ENCODE peak calls at places on chromosomes 2 and 18, in ten cellular contexts. One of them, this sample, is unnamed.

GRCh38 chr2:181104512-181105121 is 124.2 kb downstream of the UBE2E3 start:
- DNase-seq in epithelial cell of esophagus: peak; percentile 63
- DNase-seq in activated naive CD4-positive, alpha-beta T cell treated with anti-CD3 and anti-CD28 coated beads for 36 hours: peak; percentile 35
- DNase-seq in fibroblast of lung: peak; percentile 58
- DNase-seq in stimulated activated CD8-positive, alpha-beta memory T cell treated with anti-CD3 and anti-CD28 coated beads, Interleukin-15, amount 100 ng/mL, for 24 hours: no peak
- DNase-seq in H9: no peak
- DNase-seq in mesendoderm: peak; percentile 72
- DNase-seq in stimulated activated naive CD4-positive, alpha-beta T cell: peak; percentile 58
- DNase-seq in germinal center: no peak
- DNase-seq in PC-3: peak; percentile 81
- DNase-seq in this sample: no peak

GRCh38 chr18:10588975-10589374 is 63.1 kb downstream of the NAPG start:
- DNase-seq in epithelial cell of esophagus: no peak
- DNase-seq in mesendoderm: no peak
- DNase-seq in PC-3: peak; percentile 55
- DNase-seq in stimulated activated CD8-positive, alpha-beta memory T cell treated with anti-CD3 and anti-CD28 coated beads, Interleukin-15, amount 100 ng/mL, for 24 hours: no peak
- DNase-seq in fibroblast of lung: no peak
- DNase-seq in germinal center: no peak
- DNase-seq in H9: no peak
- DNase-seq in activated naive CD4-positive, alpha-beta T cell treated with anti-CD3 and anti-CD28 coated beads for 36 hours: no peak
- DNase-seq in stimulated activated naive CD4-positive, alpha-beta T cell: no peak
- DNase-seq in this sample: no peak

GRCh38 chr2:8563814-8564474 is 117.9 kb upstream of the ID2 start:
- DNase-seq in stimulated activated CD8-positive, alpha-beta memory T cell treated with anti-CD3 and anti-CD28 coated beads, Interleukin-15, amount 100 ng/mL, for 24 hours: no peak
- DNase-seq in PC-3: no peak
- DNase-seq in stimulated activated naive CD4-positive, alpha-beta T cell: no peak
- DNase-seq in mesendoderm: no peak
- DNase-seq in H9: peak; percentile 31
- DNase-seq in fibroblast of lung: no peak
- DNase-seq in activated naive CD4-positive, alpha-beta T cell treated with anti-CD3 and anti-CD28 coated beads for 36 hours: no peak
- DNase-seq in epithelial cell of esophagus: no peak
- DNase-seq in germinal center: no peak
- DNase-seq in this sample: no peak

GRCh38 chr2:43877782-43878464 is 39.2 kb downstream of the ABCG8 start:
- DNase-seq in PC-3: peak; percentile 81
- DNase-seq in activated naive CD4-positive, alpha-beta T cell treated with anti-CD3 and anti-CD28 coated beads for 36 hours: peak; percentile 86
- DNase-seq in H9: peak; percentile 86
- DNase-seq in germinal center: peak; percentile 72
- DNase-seq in mesendoderm: peak; percentile 78
- DNase-seq in epithelial cell of esophagus: peak; percentile 66
- DNase-seq in fibroblast of lung: peak; percentile 47
- DNase-seq in stimulated activated CD8-positive, alpha-beta memory T cell treated with anti-CD3 and anti-CD28 coated beads, Interleukin-15, amount 100 ng/mL, for 24 hours: peak; percentile 35
- DNase-seq in stimulated activated naive CD4-positive, alpha-beta T cell: peak; percentile 41
- DNase-seq in this sample: peak; percentile 71

GRCh38 chr2:169727065-169727464 is 6.6 kb upstream of the KLHL23 start:
- DNase-seq in germinal center: no peak
- DNase-seq in fibroblast of lung: no peak
- DNase-seq in mesendoderm: peak; percentile 40
- DNase-seq in PC-3: no peak
- DNase-seq in stimulated activated CD8-positive, alpha-beta memory T cell treated with anti-CD3 and anti-CD28 coated beads, Interleukin-15, amount 100 ng/mL, for 24 hours: no peak
- DNase-seq in epithelial cell of esophagus: no peak
- DNase-seq in H9: peak; percentile 66
- DNase-seq in activated naive CD4-positive, alpha-beta T cell treated with anti-CD3 and anti-CD28 coated beads for 36 hours: no peak
- DNase-seq in stimulated activated naive CD4-positive, alpha-beta T cell: no peak
- DNase-seq in this sample: no peak

GRCh38 chr2:85761512-85761944 is 7.7 kb downstream of the ATOH8 start:
- DNase-seq in mesendoderm: no peak
- DNase-seq in fibroblast of lung: no peak
- DNase-seq in stimulated activated naive CD4-positive, alpha-beta T cell: no peak
- DNase-seq in H9: no peak
- DNase-seq in stimulated activated CD8-positive, alpha-beta memory T cell treated with anti-CD3 and anti-CD28 coated beads, Interleukin-15, amount 100 ng/mL, for 24 hours: no peak
- DNase-seq in epithelial cell of esophagus: no peak
- DNase-seq in PC-3: no peak
- DNase-seq in activated naive CD4-positive, alpha-beta T cell treated with anti-CD3 and anti-CD28 coated beads for 36 hours: no peak
- DNase-seq in germinal center: no peak
- DNase-seq in this sample: no peak

GRCh38 chr18:12377556-12378553 is 828 bp upstream of the AFG3L2 start:
- DNase-seq in fibroblast of lung: peak; percentile 97
- DNase-seq in activated naive CD4-positive, alpha-beta T cell treated with anti-CD3 and anti-CD28 coated beads for 36 hours: no peak
- DNase-seq in epithelial cell of esophagus: peak; percentile 99
- DNase-seq in H9: no peak
- DNase-seq in stimulated activated CD8-positive, alpha-beta memory T cell treated with anti-CD3 and anti-CD28 coated beads, Interleukin-15, amount 100 ng/mL, for 24 hours: no peak
- DNase-seq in mesendoderm: peak; percentile 75
- DNase-seq in germinal center: no peak
- DNase-seq in PC-3: no peak
- DNase-seq in stimulated activated naive CD4-positive, alpha-beta T cell: no peak
- DNase-seq in this sample: no peak

GRCh38 chr18:46334200-46334553 is 230.0 kb downstream of the HAUS1 start:
- DNase-seq in stimulated activated CD8-positive, alpha-beta memory T cell treated with anti-CD3 and anti-CD28 coated beads, Interleukin-15, amount 100 ng/mL, for 24 hours: no peak
- DNase-seq in PC-3: no peak
- DNase-seq in fibroblast of lung: peak; percentile 7
- DNase-seq in epithelial cell of esophagus: peak; percentile 17
- DNase-seq in activated naive CD4-positive, alpha-beta T cell treated with anti-CD3 and anti-CD28 coated beads for 36 hours: no peak
- DNase-seq in mesendoderm: no peak
- DNase-seq in stimulated activated naive CD4-positive, alpha-beta T cell: no peak
- DNase-seq in H9: no peak
- DNase-seq in germinal center: no peak
- DNase-seq in this sample: peak; percentile 47

GRCh38 chr18:3418083-3418482 is 31.9 kb upstream of the TGIF1 start:
- DNase-seq in germinal center: no peak
- DNase-seq in PC-3: no peak
- DNase-seq in H9: no peak
- DNase-seq in stimulated activated CD8-positive, alpha-beta memory T cell treated with anti-CD3 and anti-CD28 coated beads, Interleukin-15, amount 100 ng/mL, for 24 hours: no peak
- DNase-seq in stimulated activated naive CD4-positive, alpha-beta T cell: no peak
- DNase-seq in activated naive CD4-positive, alpha-beta T cell treated with anti-CD3 and anti-CD28 coated beads for 36 hours: no peak
- DNase-seq in epithelial cell of esophagus: no peak
- DNase-seq in mesendoderm: no peak
- DNase-seq in fibroblast of lung: no peak
- DNase-seq in this sample: no peak

GRCh38 chr2:191115801-191116200 is 35.0 kb downstream of the STAT4 start:
- DNase-seq in stimulated activated naive CD4-positive, alpha-beta T cell: no peak
- DNase-seq in stimulated activated CD8-positive, alpha-beta memory T cell treated with anti-CD3 and anti-CD28 coated beads, Interleukin-15, amount 100 ng/mL, for 24 hours: no peak
- DNase-seq in mesendoderm: no peak
- DNase-seq in PC-3: peak; percentile 15
- DNase-seq in germinal center: no peak
- DNase-seq in H9: no peak
- DNase-seq in epithelial cell of esophagus: peak; percentile 20
- DNase-seq in fibroblast of lung: peak; percentile 45
- DNase-seq in activated naive CD4-positive, alpha-beta T cell treated with anti-CD3 and anti-CD28 coated beads for 36 hours: no peak
- DNase-seq in this sample: no peak

GRCh38 chr2:236828820-236829219 is 256.9 kb upstream of the COPS8 start:
- DNase-seq in activated naive CD4-positive, alpha-beta T cell treated with anti-CD3 and anti-CD28 coated beads for 36 hours: no peak
- DNase-seq in mesendoderm: no peak
- DNase-seq in PC-3: no peak
- DNase-seq in H9: no peak
- DNase-seq in fibroblast of lung: no peak
- DNase-seq in germinal center: no peak
- DNase-seq in epithelial cell of esophagus: no peak
- DNase-seq in stimulated activated CD8-positive, alpha-beta memory T cell treated with anti-CD3 and anti-CD28 coated beads, Interleukin-15, amount 100 ng/mL, for 24 hours: no peak
- DNase-seq in stimulated activated naive CD4-positive, alpha-beta T cell: no peak
- DNase-seq in this sample: no peak

GRCh38 chr2:69466728-69467127 is 29.5 kb upstream of the NFU1 start:
- DNase-seq in germinal center: no peak
- DNase-seq in epithelial cell of esophagus: peak; percentile 38
- DNase-seq in stimulated activated naive CD4-positive, alpha-beta T cell: no peak
- DNase-seq in PC-3: no peak
- DNase-seq in stimulated activated CD8-positive, alpha-beta memory T cell treated with anti-CD3 and anti-CD28 coated beads, Interleukin-15, amount 100 ng/mL, for 24 hours: no peak
- DNase-seq in fibroblast of lung: peak; percentile 36
- DNase-seq in mesendoderm: no peak
- DNase-seq in activated naive CD4-positive, alpha-beta T cell treated with anti-CD3 and anti-CD28 coated beads for 36 hours: no peak
- DNase-seq in H9: no peak
- DNase-seq in this sample: no peak

GRCh38 chr2:88658890-88659881 is 31.9 kb upstream of the EIF2AK3 start:
- DNase-seq in fibroblast of lung: peak; percentile 68
- DNase-seq in stimulated activated CD8-positive, alpha-beta memory T cell treated with anti-CD3 and anti-CD28 coated beads, Interleukin-15, amount 100 ng/mL, for 24 hours: no peak
- DNase-seq in mesendoderm: peak; percentile 56
- DNase-seq in stimulated activated naive CD4-positive, alpha-beta T cell: no peak
- DNase-seq in epithelial cell of esophagus: peak; percentile 71
- DNase-seq in germinal center: no peak
- DNase-seq in PC-3: peak; percentile 86
- DNase-seq in activated naive CD4-positive, alpha-beta T cell treated with anti-CD3 and anti-CD28 coated beads for 36 hours: no peak
- DNase-seq in H9: peak; percentile 41
- DNase-seq in this sample: no peak

GRCh38 chr2:177489719-177490301 is 97.2 kb downstream of the AGPS start:
- DNase-seq in H9: no peak
- DNase-seq in fibroblast of lung: peak; percentile 19
- DNase-seq in PC-3: peak; percentile 56
- DNase-seq in stimulated activated naive CD4-positive, alpha-beta T cell: no peak
- DNase-seq in activated naive CD4-positive, alpha-beta T cell treated with anti-CD3 and anti-CD28 coated beads for 36 hours: no peak
- DNase-seq in germinal center: peak; percentile 4
- DNase-seq in stimulated activated CD8-positive, alpha-beta memory T cell treated with anti-CD3 and anti-CD28 coated beads, Interleukin-15, amount 100 ng/mL, for 24 hours: no peak
- DNase-seq in epithelial cell of esophagus: peak; percentile 29
- DNase-seq in mesendoderm: peak; percentile 55
- DNase-seq in this sample: no peak

GRCh38 chr2:214471990-214472389 is 61.1 kb downstream of the VWC2L start:
- DNase-seq in mesendoderm: no peak
- DNase-seq in stimulated activated naive CD4-positive, alpha-beta T cell: no peak
- DNase-seq in PC-3: no peak
- DNase-seq in fibroblast of lung: peak; percentile 60
- DNase-seq in activated naive CD4-positive, alpha-beta T cell treated with anti-CD3 and anti-CD28 coated beads for 36 hours: no peak
- DNase-seq in H9: no peak
- DNase-seq in stimulated activated CD8-positive, alpha-beta memory T cell treated with anti-CD3 and anti-CD28 coated beads, Interleukin-15, amount 100 ng/mL, for 24 hours: no peak
- DNase-seq in epithelial cell of esophagus: no peak
- DNase-seq in germinal center: no peak
- DNase-seq in this sample: no peak

GRCh38 chr2:162989507-162989906 is 150.9 kb upstream of the KCNH7 start:
- DNase-seq in activated naive CD4-positive, alpha-beta T cell treated with anti-CD3 and anti-CD28 coated beads for 36 hours: no peak
- DNase-seq in stimulated activated CD8-positive, alpha-beta memory T cell treated with anti-CD3 and anti-CD28 coated beads, Interleukin-15, amount 100 ng/mL, for 24 hours: no peak
- DNase-seq in germinal center: no peak
- DNase-seq in stimulated activated naive CD4-positive, alpha-beta T cell: no peak
- DNase-seq in epithelial cell of esophagus: peak; percentile 10
- DNase-seq in H9: no peak
- DNase-seq in fibroblast of lung: no peak
- DNase-seq in mesendoderm: peak; percentile 6
- DNase-seq in PC-3: peak; percentile 17
- DNase-seq in this sample: no peak

GRCh38 chr2:30252723-30253688 is 21.7 kb downstream of the LBH start:
- DNase-seq in stimulated activated naive CD4-positive, alpha-beta T cell: peak; percentile 22
- DNase-seq in mesendoderm: peak; percentile 79
- DNase-seq in stimulated activated CD8-positive, alpha-beta memory T cell treated with anti-CD3 and anti-CD28 coated beads, Interleukin-15, amount 100 ng/mL, for 24 hours: no peak
- DNase-seq in H9: no peak
- DNase-seq in epithelial cell of esophagus: peak; percentile 92
- DNase-seq in activated naive CD4-positive, alpha-beta T cell treated with anti-CD3 and anti-CD28 coated beads for 36 hours: peak; percentile 87
- DNase-seq in fibroblast of lung: peak; percentile 97
- DNase-seq in germinal center: no peak
- DNase-seq in PC-3: peak; percentile 25
- DNase-seq in this sample: no peak

GRCh38 chr18:80169607-80170006 is 60.5 kb downstream of the ADNP2 start:
- DNase-seq in H9: no peak
- DNase-seq in fibroblast of lung: no peak
- DNase-seq in epithelial cell of esophagus: peak; percentile 40
- DNase-seq in mesendoderm: no peak
- DNase-seq in PC-3: peak; percentile 19
- DNase-seq in activated naive CD4-positive, alpha-beta T cell treated with anti-CD3 and anti-CD28 coated beads for 36 hours: no peak
- DNase-seq in stimulated activated naive CD4-positive, alpha-beta T cell: no peak
- DNase-seq in stimulated activated CD8-positive, alpha-beta memory T cell treated with anti-CD3 and anti-CD28 coated beads, Interleukin-15, amount 100 ng/mL, for 24 hours: no peak
- DNase-seq in germinal center: no peak
- DNase-seq in this sample: no peak

GRCh38 chr2:26081601-26082000 is 47.7 kb downstream of the RAB10 start:
- DNase-seq in stimulated activated naive CD4-positive, alpha-beta T cell: no peak
- DNase-seq in mesendoderm: no peak
- DNase-seq in stimulated activated CD8-positive, alpha-beta memory T cell treated with anti-CD3 and anti-CD28 coated beads, Interleukin-15, amount 100 ng/mL, for 24 hours: no peak
- DNase-seq in PC-3: no peak
- DNase-seq in H9: no peak
- DNase-seq in fibroblast of lung: no peak
- DNase-seq in activated naive CD4-positive, alpha-beta T cell treated with anti-CD3 and anti-CD28 coated beads for 36 hours: no peak
- DNase-seq in germinal center: no peak
- DNase-seq in epithelial cell of esophagus: no peak
- DNase-seq in this sample: no peak

GRCh38 chr2:39640107-39640506 is 25.6 kb upstream of the TMEM178A start:
- DNase-seq in germinal center: no peak
- DNase-seq in mesendoderm: no peak
- DNase-seq in stimulated activated CD8-positive, alpha-beta memory T cell treated with anti-CD3 and anti-CD28 coated beads, Interleukin-15, amount 100 ng/mL, for 24 hours: no peak
- DNase-seq in H9: no peak
- DNase-seq in epithelial cell of esophagus: no peak
- DNase-seq in stimulated activated naive CD4-positive, alpha-beta T cell: no peak
- DNase-seq in activated naive CD4-positive, alpha-beta T cell treated with anti-CD3 and anti-CD28 coated beads for 36 hours: no peak
- DNase-seq in PC-3: no peak
- DNase-seq in fibroblast of lung: no peak
- DNase-seq in this sample: no peak

GRCh38 chr2:68292108-68292710 is 27.5 kb downstream of the CNRIP1 start:
- DNase-seq in epithelial cell of esophagus: peak; percentile 65
- DNase-seq in H9: no peak
- DNase-seq in fibroblast of lung: peak; percentile 16
- DNase-seq in stimulated activated CD8-positive, alpha-beta memory T cell treated with anti-CD3 and anti-CD28 coated beads, Interleukin-15, amount 100 ng/mL, for 24 hours: no peak
- DNase-seq in activated naive CD4-positive, alpha-beta T cell treated with anti-CD3 and anti-CD28 coated beads for 36 hours: peak; percentile 16
- DNase-seq in PC-3: peak; percentile 71
- DNase-seq in mesendoderm: peak; percentile 42
- DNase-seq in germinal center: peak; percentile 25
- DNase-seq in stimulated activated naive CD4-positive, alpha-beta T cell: peak; percentile 1
- DNase-seq in this sample: no peak

GRCh38 chr2:39893616-39894015 is 114.6 kb upstream of the THUMPD2 start:
- DNase-seq in PC-3: no peak
- DNase-seq in germinal center: no peak
- DNase-seq in H9: no peak
- DNase-seq in stimulated activated naive CD4-positive, alpha-beta T cell: no peak
- DNase-seq in stimulated activated CD8-positive, alpha-beta memory T cell treated with anti-CD3 and anti-CD28 coated beads, Interleukin-15, amount 100 ng/mL, for 24 hours: no peak
- DNase-seq in epithelial cell of esophagus: no peak
- DNase-seq in fibroblast of lung: no peak
- DNase-seq in activated naive CD4-positive, alpha-beta T cell treated with anti-CD3 and anti-CD28 coated beads for 36 hours: no peak
- DNase-seq in mesendoderm: no peak
- DNase-seq in this sample: no peak

GRCh38 chr2:220424561-220424960 is 797.1 kb downstream of the SLC4A3 start:
- DNase-seq in fibroblast of lung: no peak
- DNase-seq in germinal center: no peak
- DNase-seq in stimulated activated naive CD4-positive, alpha-beta T cell: no peak
- DNase-seq in activated naive CD4-positive, alpha-beta T cell treated with anti-CD3 and anti-CD28 coated beads for 36 hours: no peak
- DNase-seq in stimulated activated CD8-positive, alpha-beta memory T cell treated with anti-CD3 and anti-CD28 coated beads, Interleukin-15, amount 100 ng/mL, for 24 hours: no peak
- DNase-seq in mesendoderm: no peak
- DNase-seq in epithelial cell of esophagus: no peak
- DNase-seq in PC-3: no peak
- DNase-seq in H9: no peak
- DNase-seq in this sample: no peak

GRCh38 chr18:2147866-2148265 is 423.4 kb downstream of the METTL4 start:
- DNase-seq in germinal center: no peak
- DNase-seq in stimulated activated CD8-positive, alpha-beta memory T cell treated with anti-CD3 and anti-CD28 coated beads, Interleukin-15, amount 100 ng/mL, for 24 hours: no peak
- DNase-seq in PC-3: peak; percentile 65
- DNase-seq in mesendoderm: no peak
- DNase-seq in stimulated activated naive CD4-positive, alpha-beta T cell: no peak
- DNase-seq in epithelial cell of esophagus: peak; percentile 99
- DNase-seq in fibroblast of lung: peak; percentile 80
- DNase-seq in activated naive CD4-positive, alpha-beta T cell treated with anti-CD3 and anti-CD28 coated beads for 36 hours: no peak
- DNase-seq in H9: no peak
- DNase-seq in this sample: no peak

GRCh38 chr2:15912203-15912602 is 28.1 kb upstream of the MYCN start:
- DNase-seq in activated naive CD4-positive, alpha-beta T cell treated with anti-CD3 and anti-CD28 coated beads for 36 hours: no peak
- DNase-seq in H9: no peak
- DNase-seq in stimulated activated naive CD4-positive, alpha-beta T cell: no peak
- DNase-seq in PC-3: peak; percentile 49
- DNase-seq in epithelial cell of esophagus: peak; percentile 76
- DNase-seq in fibroblast of lung: peak; percentile 40
- DNase-seq in germinal center: no peak
- DNase-seq in mesendoderm: no peak
- DNase-seq in stimulated activated CD8-positive, alpha-beta memory T cell treated with anti-CD3 and anti-CD28 coated beads, Interleukin-15, amount 100 ng/mL, for 24 hours: no peak
- DNase-seq in this sample: no peak

GRCh38 chr18:50218432-50219197 is 23.7 kb upstream of the MYO5B start:
- DNase-seq in PC-3: peak; percentile 11
- DNase-seq in epithelial cell of esophagus: peak; percentile 63
- DNase-seq in mesendoderm: peak; percentile 70
- DNase-seq in H9: peak; percentile 45
- DNase-seq in germinal center: peak; percentile 52
- DNase-seq in activated naive CD4-positive, alpha-beta T cell treated with anti-CD3 and anti-CD28 coated beads for 36 hours: peak; percentile 59
- DNase-seq in stimulated activated naive CD4-positive, alpha-beta T cell: peak; percentile 4
- DNase-seq in fibroblast of lung: peak; percentile 13
- DNase-seq in stimulated activated CD8-positive, alpha-beta memory T cell treated with anti-CD3 and anti-CD28 coated beads, Interleukin-15, amount 100 ng/mL, for 24 hours: no peak
- DNase-seq in this sample: no peak

This sample was measured in mesothelial cell of epicardium.